ENCODE peak calls at places on chromosomes 6 and 20, in seven cellular contexts. One of them, this sample, is unnamed.

GRCh38 chr6:36268478-36269248 is 1.2 kb upstream of the PNPLA1 start:
- DNase-seq in HFFc6: no peak
- DNase-seq in Caki2: no peak
- DNase-seq in NCI-H1092: no peak
- DNase-seq in HL-60: no peak
- DNase-seq in hippocampal formation: no peak
- DNase-seq in mesothelial cell of epicardium: no peak
- DNase-seq in this sample: no peak

GRCh38 chr20:5674176-5674660 is 76.0 kb upstream of the SHLD1 start:
- DNase-seq in HFFc6: no peak
- DNase-seq in Caki2: peak
- DNase-seq in NCI-H1092: no peak
- DNase-seq in HL-60: peak
- DNase-seq in hippocampal formation: no peak
- DNase-seq in mesothelial cell of epicardium: no peak
- DNase-seq in this sample: no peak

GRCh38 chr6:83199865-83200230 is 6.7 kb downstream of the RWDD2A start:
- DNase-seq in HFFc6: peak
- DNase-seq in Caki2: peak
- DNase-seq in NCI-H1092: no peak
- DNase-seq in HL-60: no peak
- DNase-seq in hippocampal formation: no peak
- DNase-seq in mesothelial cell of epicardium: no peak
- DNase-seq in this sample: no peak

GRCh38 chr6:143726015-143726647 is 48.4 kb downstream of the PHACTR2 start:
- DNase-seq in HFFc6: no peak
- DNase-seq in Caki2: no peak
- DNase-seq in NCI-H1092: no peak
- DNase-seq in HL-60: no peak
- DNase-seq in hippocampal formation: no peak
- DNase-seq in mesothelial cell of epicardium: no peak
- DNase-seq in this sample: no peak

GRCh38 chr6:10177703-10178102 is 237.2 kb downstream of the TFAP2A start:
- DNase-seq in HFFc6: peak
- DNase-seq in Caki2: peak
- DNase-seq in NCI-H1092: no peak
- DNase-seq in HL-60: no peak
- DNase-seq in hippocampal formation: no peak
- DNase-seq in mesothelial cell of epicardium: no peak
- DNase-seq in this sample: no peak

GRCh38 chr20:58112017-58112781 is 116.3 kb downstream of the ANKRD60 start:
- DNase-seq in HFFc6: peak
- DNase-seq in Caki2: no peak
- DNase-seq in NCI-H1092: no peak
- DNase-seq in HL-60: no peak
- DNase-seq in hippocampal formation: no peak
- DNase-seq in mesothelial cell of epicardium: no peak
- DNase-seq in this sample: no peak

GRCh38 chr6:40918035-40918651 is 120.9 kb downstream of the UNC5CL start:
- DNase-seq in HFFc6: no peak
- DNase-seq in Caki2: no peak
- DNase-seq in NCI-H1092: no peak
- DNase-seq in HL-60: no peak
- DNase-seq in hippocampal formation: no peak
- DNase-seq in mesothelial cell of epicardium: no peak
- DNase-seq in this sample: no peak

GRCh38 chr6:75290558-75290957 is 6.0 kb upstream of the TMEM30A start:
- DNase-seq in HFFc6: no peak
- DNase-seq in Caki2: no peak
- DNase-seq in NCI-H1092: no peak
- DNase-seq in HL-60: no peak
- DNase-seq in hippocampal formation: peak
- DNase-seq in mesothelial cell of epicardium: no peak
- DNase-seq in this sample: no peak

GRCh38 chr20:10466325-10466724 is 31.2 kb downstream of the SLX4IP start:
- DNase-seq in HFFc6: no peak
- DNase-seq in Caki2: no peak
- DNase-seq in NCI-H1092: no peak
- DNase-seq in HL-60: no peak
- DNase-seq in hippocampal formation: no peak
- DNase-seq in mesothelial cell of epicardium: no peak
- DNase-seq in this sample: no peak

GRCh38 chr20:33689973-33690372 is 3.8 kb upstream of the E2F1 start:
- DNase-seq in HFFc6: no peak
- DNase-seq in Caki2: peak
- DNase-seq in NCI-H1092: no peak
- DNase-seq in HL-60: peak
- DNase-seq in hippocampal formation: peak
- DNase-seq in mesothelial cell of epicardium: no peak
- DNase-seq in this sample: no peak

GRCh38 chr6:116364361-116364760 is 6.4 kb upstream of the DSE start:
- DNase-seq in HFFc6: no peak
- DNase-seq in Caki2: no peak
- DNase-seq in NCI-H1092: no peak
- DNase-seq in HL-60: no peak
- DNase-seq in hippocampal formation: no peak
- DNase-seq in mesothelial cell of epicardium: no peak
- DNase-seq in this sample: no peak

GRCh38 chr6:108635505-108636226 is 74.9 kb downstream of the FOXO3 start:
- DNase-seq in HFFc6: no peak
- DNase-seq in Caki2: no peak
- DNase-seq in NCI-H1092: no peak
- DNase-seq in HL-60: peak
- DNase-seq in hippocampal formation: no peak
- DNase-seq in mesothelial cell of epicardium: no peak
- DNase-seq in this sample: no peak

GRCh38 chr6:81727876-81728517 is 24.5 kb downstream of the TENT5A start:
- DNase-seq in HFFc6: no peak
- DNase-seq in Caki2: no peak
- DNase-seq in NCI-H1092: no peak
- DNase-seq in HL-60: no peak
- DNase-seq in hippocampal formation: no peak
- DNase-seq in mesothelial cell of epicardium: no peak
- DNase-seq in this sample: no peak